ENCODE peak calls at places on chromosomes 2 and 18, in four cellular contexts. P is GM13976, D is kidney epithelial cell, N is A549. V is an unnamed sample.

GRCh38 chr2:83953661-83954060 is 505.4 kb downstream of the SUCLG1 start:
- DNase-seq in N (no peak), D (no peak), P (no peak), V (no peak)

GRCh38 chr2:127739800-127740199 is 38.5 kb downstream of the SFT2D3 start:
- DNase-seq in P (no peak), D (no peak), N (no peak), V (no peak)

GRCh38 chr2:241020629-241021190 is 22.3 kb downstream of the SNED1 start:
- DNase-seq in D (no peak), N (no peak), P (no peak), V (no peak)

GRCh38 chr2:48514591-48514990 is 15.4 kb upstream of the STON1 start:
- DNase-seq in N (no peak), D (no peak), P (no peak), V (no peak)

GRCh38 chr2:160425394-160425793 is 68.2 kb downstream of the RBMS1 start:
- DNase-seq in P (no peak), N (no peak), D (no peak), V (no peak)

GRCh38 chr18:908631-909621 is 4.3 kb downstream of the ADCYAP1 start:
- DNase-seq in P (no peak), N (no peak), D (no peak), V (peak)

GRCh38 chr2:160126315-160126714 is 63.9 kb upstream of the PLA2R1 start:
- DNase-seq in D (no peak), P (no peak), N (no peak), V (no peak)

GRCh38 chr2:223952280-223952968 is 4.8 kb upstream of the MRPL44 start:
- DNase-seq in N (no peak), D (no peak), P (no peak), V (peak)

GRCh38 chr2:203949228-203949627 is 12.7 kb downstream of the ICOS start:
- DNase-seq in D (no peak), P (no peak), N (no peak), V (no peak)

GRCh38 chr18:7358989-7359726 is 128.3 kb downstream of the LRRC30 start:
- DNase-seq in D (no peak), P (no peak), N (no peak), V (no peak)

GRCh38 chr2:197171582-197171981 is 139.0 kb downstream of the ANKRD44 start:
- DNase-seq in D (no peak), N (no peak), P (no peak), V (no peak)

GRCh38 chr2:119260636-119261497 is 37.2 kb downstream of the STEAP3 start:
- DNase-seq in N (no peak), P (no peak), D (no peak), V (no peak)

GRCh38 chr18:61350578-61350977 is 17.3 kb downstream of the CDH20 start:
- DNase-seq in N (no peak), D (no peak), P (no peak), V (no peak)

GRCh38 chr2:109162999-109163398 is 34.0 kb downstream of the SH3RF3 start:
- DNase-seq in P (no peak), D (no peak), N (no peak), V (no peak)

GRCh38 chr2:43934567-43934966 is 61.2 kb downstream of the LRPPRC start:
- DNase-seq in D (no peak), P (no peak), N (no peak), V (no peak)

GRCh38 chr2:32760628-32761027 is 132.8 kb downstream of the TTC27 start:
- DNase-seq in P (no peak), N (no peak), D (no peak), V (no peak)

GRCh38 chr2:62307469-62308389 is 111.8 kb downstream of the B3GNT2 start:
- DNase-seq in N (no peak), P (no peak), D (no peak), V (no peak)

GRCh38 chr2:174605687-174606086 is 8.1 kb upstream of the WIPF1 start:
- DNase-seq in D (no peak), P (no peak), N (peak), V (no peak)

GRCh38 chr2:51424418-51424817 is 392.5 kb upstream of the NRXN1 start:
- DNase-seq in D (no peak), N (no peak), P (no peak), V (no peak)

GRCh38 chr2:3175568-3175955 is 202.1 kb downstream of the EIPR1 start:
- DNase-seq in P (no peak), D (no peak), N (no peak), V (no peak)

GRCh38 chr18:40866013-40866644 is 1088.9 kb upstream of the PIK3C3 start:
- DNase-seq in D (no peak), P (no peak), N (no peak), V (no peak)

GRCh38 chr2:178666458-178666857 is 140.8 kb downstream of the TTN start:
- DNase-seq in P (no peak), D (no peak), N (no peak), V (no peak)

GRCh38 chr2:116513991-116514390 is 1300.5 kb upstream of the DDX18 start:
- DNase-seq in P (no peak), D (no peak), N (no peak), V (no peak)

GRCh38 chr2:116511426-116511825 is 1303.1 kb upstream of the DDX18 start:
- DNase-seq in P (no peak), N (no peak), D (no peak), V (no peak)

DNA sequence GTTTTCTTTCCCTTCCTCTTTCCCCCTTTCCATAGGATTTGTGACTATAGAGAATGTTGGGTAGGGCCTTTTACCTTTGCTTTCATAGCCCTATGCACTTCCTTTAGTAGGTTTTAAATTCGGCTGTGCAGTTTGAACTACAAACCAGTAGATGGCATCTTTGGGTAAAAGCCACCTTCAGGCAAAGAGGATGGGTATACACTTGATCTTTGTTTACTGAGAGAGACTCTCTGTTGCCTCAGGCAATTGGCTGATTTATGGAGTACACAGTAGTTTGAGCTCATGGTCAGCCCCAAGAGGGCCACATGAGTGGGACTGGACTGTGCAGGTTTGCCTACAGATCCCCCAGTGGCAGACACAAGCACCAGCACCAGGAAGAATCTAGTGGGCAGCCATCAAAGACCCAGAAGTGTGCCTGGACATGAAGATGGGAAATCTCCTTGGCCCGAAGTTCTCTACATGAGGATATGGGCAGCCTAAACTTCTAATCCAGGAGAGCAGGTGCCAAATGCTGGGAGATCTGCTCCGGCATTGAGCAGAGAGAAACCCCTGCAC is 1304.3 kb upstream of the DDX18 start:
- DNase-seq in P (peak), N (no peak), D (no peak), V (peak)
- TF ChIP-seq CTCF in P (no peak), N (no peak), D (peak), V (no peak)

DNA sequence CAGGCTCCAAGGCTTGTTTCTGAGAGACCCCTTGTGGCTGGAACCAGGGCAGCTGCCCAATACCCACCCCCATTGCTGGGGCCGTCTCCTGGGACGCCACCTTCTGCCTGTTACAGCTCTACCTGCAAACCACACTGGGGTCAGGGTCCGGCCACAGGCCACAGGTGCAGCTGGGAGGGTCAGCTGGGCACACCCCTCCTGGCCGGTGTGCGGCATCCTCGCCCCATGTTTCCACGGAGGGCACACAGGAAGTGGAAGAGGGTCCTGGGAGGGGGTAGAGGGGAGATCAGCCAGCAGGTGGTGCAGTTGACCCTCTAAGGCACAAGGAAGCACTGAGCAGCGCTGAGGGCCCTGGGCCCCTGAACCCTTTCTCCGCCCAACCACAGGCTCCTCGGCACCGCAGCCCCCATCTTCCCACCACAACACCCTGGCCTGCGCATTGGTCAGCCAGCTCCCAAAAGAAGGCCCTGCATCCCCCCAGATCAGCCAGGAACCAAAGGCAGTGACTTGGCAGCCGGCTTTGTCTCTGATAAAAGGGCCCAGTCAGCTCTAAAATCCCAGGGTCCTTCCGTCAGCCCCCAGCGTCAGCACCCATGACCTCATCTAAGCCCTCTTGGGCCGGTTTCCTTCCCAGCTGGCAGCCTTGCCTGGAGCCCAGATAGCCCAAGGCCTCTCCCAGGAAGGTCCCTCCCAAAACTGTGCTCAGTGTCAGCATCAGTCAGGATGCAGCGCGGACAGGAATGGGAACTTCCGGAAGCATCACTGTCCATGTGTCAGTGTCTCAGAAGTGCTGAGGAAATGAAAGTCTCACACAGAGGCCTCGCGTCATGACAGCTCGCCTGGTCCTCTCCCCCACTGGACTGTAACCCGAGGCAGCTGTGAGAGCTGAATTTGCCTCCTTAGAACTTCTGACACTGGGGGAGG is 1.7 kb downstream of the ERFE start:
- DNase-seq in D (no peak), N (no peak), P (no peak), V (no peak)
- TF ChIP-seq CTCF in D (peak), N (peak), P (no peak), V (peak)

GRCh38 chr2:145431181-145431951 is 911.4 kb upstream of the ZEB2 start:
- DNase-seq in N (no peak), P (no peak), D (peak), V (no peak)
- TF ChIP-seq CTCF in N (no peak), P (no peak), D (peak), V (no peak)

GRCh38 chr2:146079216-146079615 is 1559.3 kb upstream of the ZEB2 start:
- DNase-seq in P (no peak), D (no peak), N (no peak), V (no peak)
- TF ChIP-seq CTCF in P (no peak), D (no peak), N (no peak), V (no peak)

GRCh38 chr2:118014492-118014824 is 588 bp upstream of the CCDC93 start:
- DNase-seq in P (no peak), D (no peak), N (peak), V (peak)
- TF ChIP-seq CTCF in P (no peak), D (no peak), N (no peak), V (no peak)

GRCh38 chr2:193778293-193778692 is 1583.6 kb upstream of the TMEFF2 start:
- DNase-seq in N (no peak), P (no peak), D (no peak), V (no peak)

GRCh38 chr2:193776988-193777387 is 1582.3 kb upstream of the TMEFF2 start:
- DNase-seq in P (no peak), N (no peak), D (no peak), V (no peak)
- TF ChIP-seq CTCF in P (no peak), N (no peak), D (no peak), V (no peak)

GRCh38 chr2:46157966-46158310 is 139.3 kb upstream of the EPAS1 start:
- DNase-seq in P (no peak), D (no peak), N (no peak), V (no peak)
- TF ChIP-seq CTCF in P (no peak), D (no peak), N (no peak), V (no peak)

GRCh38 chr2:117763806-117764205 is 50.7 kb upstream of the DDX18 start:
- DNase-seq in D (peak), P (no peak), N (no peak), V (no peak)
- TF ChIP-seq CTCF in D (no peak), P (no peak), N (no peak), V (no peak)

V was measured in GM20000.